ENCODE peak calls at places on chromosomes 7 and 10, in five cellular contexts. P, J, A, U and K are unnamed samples.

GRCh38 chr7:47763063-47763974 is 181.4 kb upstream of the TNS3 start:
- DNase-seq in P (peak), J (no peak), A (peak), U (no peak), K (peak)

GRCh38 chr10:103111031-103111917 is 81.8 kb downstream of the NT5C2 start:
- DNase-seq in P (peak), J (no peak), A (no peak), U (peak), K (no peak)

GRCh38 chr10:3045471-3046209 is 21.7 kb upstream of the PFKP start:
- DNase-seq in P (peak), J (peak), A (peak), U (no peak), K (peak)

GRCh38 chr10:117342638-117343037 is 32.6 kb downstream of the PDZD8 start:
- DNase-seq in P (peak), J (no peak), A (no peak), U (no peak), K (no peak)

GRCh38 chr10:77844713-77845454 is 81.7 kb downstream of the DLG5 start:
- DNase-seq in P (peak), J (no peak), A (no peak), U (no peak), K (peak)

GRCh38 chr10:82668266-82668665 is 793.3 kb downstream of the NRG3 start:
- DNase-seq in P (no peak), J (no peak), A (no peak), U (no peak), K (no peak)

GRCh38 chr7:30831936-30832335 is 60.7 kb downstream of the MINDY4 start:
- DNase-seq in P (no peak), J (no peak), A (no peak), U (no peak), K (no peak)

GRCh38 chr10:88992945-88993537 is 2.4 kb downstream of the FAS start:
- DNase-seq in P (peak), J (no peak), A (no peak), U (no peak), K (no peak)

GRCh38 chr7:52940511-52940910 is 94.9 kb upstream of the POM121L12 start:
- DNase-seq in P (no peak), J (no peak), A (no peak), U (no peak), K (no peak)

GRCh38 chr10:94489976-94490788 is 55.4 kb upstream of the HELLS start:
- DNase-seq in P (no peak), J (no peak), A (no peak), U (no peak), K (no peak)

GRCh38 chr10:51188013-51188412 is 113.7 kb downstream of the PRKG1 start:
- DNase-seq in P (no peak), J (no peak), A (no peak), U (no peak), K (no peak)

GRCh38 chr7:126659124-126659523 is 593.6 kb downstream of the GRM8 start:
- DNase-seq in P (no peak), J (no peak), A (no peak), U (peak), K (no peak)

GRCh38 chr10:52319926-52320325 is 5.8 kb downstream of the DKK1 start:
- DNase-seq in P (peak), J (no peak), A (no peak), U (no peak), K (no peak)

GRCh38 chr7:43148161-43148731 is 35.8 kb downstream of the HECW1 start:
- DNase-seq in P (peak), J (no peak), A (no peak), U (no peak), K (no peak)

GRCh38 chr7:102978280-102978679 is 65.5 kb downstream of the LRRC17 start:
- DNase-seq in P (peak), J (no peak), A (no peak), U (no peak), K (peak)

GRCh38 chr10:124745678-124746077 is 1.5 kb upstream of the FAM53B start:
- DNase-seq in P (peak), J (peak), A (peak), U (no peak), K (peak)

GRCh38 chr10:33116293-33116697 is 158.3 kb upstream of the ITGB1 start:
- DNase-seq in P (peak), J (no peak), A (peak), U (no peak), K (peak)

GRCh38 chr10:50551894-50552293 is 71.9 kb downstream of the SGMS1 start:
- DNase-seq in P (no peak), J (no peak), A (no peak), U (no peak), K (no peak)

GRCh38 chr10:75941181-75941580 is 509.8 kb downstream of the LRMDA start:
- DNase-seq in P (no peak), J (no peak), A (no peak), U (no peak), K (no peak)

GRCh38 chr7:104980969-104981670 is 32.9 kb upstream of the KMT2E start:
- DNase-seq in P (peak), J (peak), A (peak), U (no peak), K (peak)

GRCh38 chr10:117678106-117678505 is 135.6 kb downstream of the EMX2 start:
- DNase-seq in P (no peak), J (no peak), A (no peak), U (no peak), K (no peak)

GRCh38 chr10:96369890-96370574 is 11.2 kb upstream of the OPALIN start:
- DNase-seq in P (no peak), J (no peak), A (no peak), U (no peak), K (peak)

GRCh38 chr10:3781458-3782098 is 3.4 kb downstream of the KLF6 start:
- DNase-seq in P (peak), J (no peak), A (no peak), U (no peak), K (no peak)

GRCh38 chr10:50503661-50504320 is 120.0 kb downstream of the SGMS1 start:
- DNase-seq in P (no peak), J (no peak), A (no peak), U (no peak), K (no peak)

GRCh38 chr7:84237533-84238173 is 43.1 kb upstream of the SEMA3A start:
- DNase-seq in P (peak), J (no peak), A (no peak), U (no peak), K (peak)

GRCh38 chr7:51457079-51457478 is 140.5 kb upstream of the COBL start:
- DNase-seq in P (no peak), J (no peak), A (no peak), U (no peak), K (no peak)

GRCh38 chr7:8165150-8165549 is 96.8 kb downstream of the ICA1 start:
- DNase-seq in P (no peak), J (no peak), A (no peak), U (no peak), K (no peak)

GRCh38 chr7:27181795-27182275 is 3.2 kb downstream of the HOXA11 start:
- DNase-seq in P (no peak), J (no peak), A (no peak), U (no peak), K (no peak)

DNA sequence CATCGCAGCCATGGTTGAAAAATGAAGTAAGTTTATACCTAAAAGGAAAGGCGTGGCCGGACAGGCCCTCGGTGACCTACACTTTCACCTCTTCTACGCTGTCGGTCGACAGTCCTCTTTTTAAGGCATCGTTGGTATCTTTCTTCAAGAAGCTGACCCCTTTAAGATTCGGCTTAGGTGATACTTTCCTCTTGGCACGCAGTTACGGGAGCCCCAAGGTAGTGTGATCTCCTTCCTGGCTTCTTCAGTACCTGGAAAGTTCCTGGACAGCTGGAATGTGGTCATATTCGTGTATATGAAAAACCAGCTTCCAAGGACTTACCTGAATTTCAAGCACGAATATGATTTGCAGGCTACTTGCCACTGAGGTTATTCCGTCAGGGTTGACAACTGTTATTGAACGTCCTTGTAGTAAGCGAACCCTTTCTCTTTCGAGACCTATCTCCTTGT is 885 bp upstream of the SYPL1 start:
- DNase-seq in P (no peak), J (no peak), A (no peak), U (no peak), K (no peak)
- H3K27ac ChIP-seq in P (no peak), J (peak), A (peak), U (peak), K (peak)

GRCh38 chr7:12490105-12490688 is 80.3 kb upstream of the SCIN start:
- DNase-seq in P (peak), J (peak), A (peak), U (no peak), K (peak)
- TF ChIP-seq RCOR1 in P (no peak), J (no peak), A (peak), U (no peak), K (no peak)

DNA sequence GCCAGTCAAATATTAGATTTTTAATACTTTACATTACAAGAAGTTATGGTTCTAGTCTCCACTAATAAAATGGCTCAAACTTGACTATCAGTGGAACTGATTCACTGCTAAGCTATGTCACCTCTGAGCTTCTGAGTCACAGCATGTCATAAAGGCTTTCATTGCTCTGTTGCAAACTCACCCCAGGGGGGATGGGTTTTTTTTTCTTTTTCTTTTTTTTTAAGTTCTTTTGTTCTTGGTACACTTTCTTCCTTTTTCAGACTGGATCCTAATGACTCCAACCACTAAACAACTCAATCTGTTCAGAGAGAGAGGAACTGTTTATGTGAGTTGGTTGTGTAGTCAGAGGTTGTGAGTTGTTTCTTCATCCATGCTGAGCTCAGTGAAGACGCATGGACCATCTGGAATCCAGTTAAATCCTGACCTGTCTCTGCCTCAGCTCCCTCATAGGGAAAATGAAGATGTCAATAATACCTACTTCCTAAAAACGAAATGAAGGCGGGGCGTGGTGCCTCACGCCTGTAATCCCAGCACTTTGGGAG is 11.0 kb downstream of the MYOF start:
- DNase-seq in P (peak), J (no peak), A (no peak), U (no peak), K (peak)
- H3K27ac ChIP-seq in P (peak), J (no peak), A (peak), U (no peak), K (peak)

GRCh38 chr10:128451879-128452278 is 325.7 kb upstream of the MKI67 start:
- DNase-seq in P (no peak), J (no peak), A (no peak), U (no peak), K (no peak)
- TF ChIP-seq RCOR1 in P (no peak), J (no peak), A (no peak), U (no peak), K (no peak)

DNA sequence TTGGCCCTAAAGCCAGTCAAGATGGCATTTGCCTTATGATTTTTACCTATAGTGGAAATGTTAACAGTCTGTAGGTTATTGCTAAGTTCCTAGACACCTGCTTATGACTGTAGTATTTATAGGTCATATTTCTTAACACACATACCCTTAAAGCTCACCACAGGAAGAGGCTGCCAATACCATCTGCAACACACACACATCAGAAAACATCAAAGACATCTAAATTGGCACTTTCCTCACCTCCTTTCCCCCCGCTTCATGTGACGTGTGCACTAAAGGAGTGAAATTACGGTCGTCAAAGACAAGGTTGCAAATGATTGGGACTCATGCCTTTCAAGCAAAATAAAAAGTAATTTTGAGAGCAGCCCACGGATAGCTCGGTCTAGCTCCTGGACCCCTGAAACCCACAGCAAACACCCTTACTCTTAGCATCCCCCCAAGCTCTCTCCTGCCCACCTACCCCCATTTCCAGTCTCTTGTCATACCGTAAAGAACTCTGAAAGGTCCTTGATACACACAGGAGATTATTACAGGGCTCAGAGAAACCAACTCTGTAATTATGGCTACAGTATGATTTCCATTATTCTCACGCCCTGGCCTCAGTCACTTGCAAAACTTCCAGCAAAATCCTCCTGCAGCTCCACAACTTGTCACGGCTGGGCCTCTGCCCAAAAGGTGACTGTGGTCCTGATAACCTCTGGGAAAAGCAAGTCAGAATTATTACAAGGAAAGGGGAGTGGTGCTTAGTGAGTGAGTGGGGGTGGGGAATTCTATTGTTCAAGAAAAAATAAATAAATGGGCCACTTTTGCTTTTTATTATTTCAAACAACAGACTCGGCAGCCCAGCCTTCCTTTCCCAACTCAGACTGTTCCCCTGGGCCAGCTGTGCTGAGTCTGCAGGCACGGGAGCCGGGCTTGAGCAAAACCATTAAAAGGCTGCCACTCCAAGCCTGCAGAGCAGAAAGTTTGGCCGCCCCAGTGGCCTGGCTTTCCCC is 90.4 kb downstream of the PLXNA4 start:
- DNase-seq in P (no peak), J (no peak), A (no peak), U (no peak), K (no peak)
- H3K27ac ChIP-seq in P (no peak), J (no peak), A (no peak), U (no peak), K (no peak)

GRCh38 chr10:122786269-122786668 is 59.4 kb downstream of the CUZD1 start:
- DNase-seq in P (peak), J (no peak), A (no peak), U (no peak), K (peak)
- TF ChIP-seq RCOR1 in P (no peak), J (no peak), A (no peak), U (no peak), K (no peak)

GRCh38 chr10:14560794-14561765 is 213.6 kb downstream of the FAM107B start:
- DNase-seq in P (no peak), J (no peak), A (no peak), U (no peak), K (no peak)
- H3K27ac ChIP-seq in P (no peak), J (no peak), A (no peak), U (no peak), K (peak)

GRCh38 chr7:4241791-4242190 is 440.3 kb upstream of the FOXK1 start:
- DNase-seq in P (no peak), J (no peak), A (peak), U (no peak), K (no peak)

GRCh38 chr7:4244635-4245034 is 437.5 kb upstream of the FOXK1 start:
- DNase-seq in P (no peak), J (no peak), A (no peak), U (no peak), K (no peak)

GRCh38 chr7:4240813-4241612 is 441.1 kb upstream of the FOXK1 start:
- DNase-seq in P (no peak), J (no peak), A (peak), U (no peak), K (no peak)

GRCh38 chr7:4244041-4244440 is 438.1 kb upstream of the FOXK1 start:
- DNase-seq in P (no peak), J (no peak), A (no peak), U (no peak), K (no peak)

GRCh38 chr7:4242706-4243105 is 439.4 kb upstream of the FOXK1 start:
- DNase-seq in P (no peak), J (no peak), A (no peak), U (no peak), K (no peak)
- TF ChIP-seq RCOR1 in P (no peak), J (no peak), A (no peak), U (no peak), K (no peak)

GRCh38 chr7:139655305-139655704 is 122.5 kb downstream of the HIPK2 start:
- DNase-seq in P (no peak), J (no peak), A (no peak), U (no peak), K (no peak)
- H3K27ac ChIP-seq in P (no peak), J (no peak), A (no peak), U (no peak), K (no peak)